ENCODE peak calls at places on chromosome 5, in five cellular contexts. D, S, R, U and H are unnamed samples.

GRCh38 chr5:135015942-135016341 is 18.1 kb downstream of the PITX1 start:
- DNase-seq in U (no peak), S (no peak), R (no peak), D (no peak), H (no peak)

GRCh38 chr5:139880416-139881144 is 85.0 kb downstream of the PSD2 start:
- DNase-seq in S (no peak), U (no peak), D (no peak), R (no peak), H (no peak)

GRCh38 chr5:116454417-116454927 is 120.2 kb downstream of the SEMA6A start:
- DNase-seq in D (no peak), S (no peak), R (no peak), U (peak; percentile 84), H (no peak)

GRCh38 chr5:175847503-175847902 is 23.9 kb upstream of the CPLX2 start:
- DNase-seq in S (no peak), U (no peak), D (no peak), R (no peak), H (no peak)

GRCh38 chr5:175729829-175730277 is 72.0 kb downstream of the HRH2 start:
- DNase-seq in S (peak; percentile 96), D (peak; percentile 95), U (peak; percentile 78), R (peak; percentile 94), H (peak; percentile 77)

GRCh38 chr5:143435207-143435657 is 31.7 kb upstream of the NR3C1 start:
- DNase-seq in R (peak; percentile 38), D (no peak), S (no peak), U (peak; percentile 56), H (no peak)

GRCh38 chr5:173395257-173395932 is 67.2 kb upstream of the STC2 start:
- DNase-seq in S (no peak), U (no peak), D (no peak), R (peak; percentile 43), H (no peak)

GRCh38 chr5:158074992-158075769 is 216.2 kb upstream of the CLINT1 start:
- DNase-seq in R (peak; percentile 73), D (peak; percentile 1), S (peak; percentile 57), U (peak; percentile 56), H (peak; percentile 32)